ENCODE peak calls at places on chromosomes 1 and 21, in five cellular contexts. M, I, S, W and D are unnamed samples.

GRCh38 chr21:29372063-29372802 is 73.5 kb downstream of the BACH1 start:
- DNase-seq in M (peak; percentile 75), I (peak; percentile 67), S (peak; percentile 92), W (peak; percentile 87), D (peak; percentile 28)

GRCh38 chr1:33943978-33944377 is 80.1 kb downstream of the HMGB4 start:
- DNase-seq in I (no peak), S (no peak), W (peak; percentile 34), M (peak; percentile 95), D (no peak)

GRCh38 chr1:200154069-200154767 is 126.7 kb downstream of the NR5A2 start:
- DNase-seq in M (peak; percentile 15), S (no peak), I (no peak), W (no peak), D (no peak)

GRCh38 chr21:36769051-36769867 is 70.3 kb downstream of the SIM2 start:
- DNase-seq in I (no peak), S (no peak), W (no peak), M (peak; percentile 96), D (no peak)

GRCh38 chr1:61221642-61222041 is 139.3 kb downstream of the NFIA start:
- DNase-seq in S (no peak), W (no peak), M (peak; percentile 6), I (no peak), D (no peak)

GRCh38 chr1:203146042-203146369 is 18.5 kb downstream of the ADORA1 start:
- DNase-seq in M (no peak), W (no peak), S (peak; percentile 9), I (no peak), D (no peak)

GRCh38 chr1:186289943-186290560 is 85.0 kb downstream of the TPR start:
- DNase-seq in S (no peak), M (no peak), I (no peak), W (no peak), D (no peak)

GRCh38 chr1:164651378-164651951 is 92.5 kb downstream of the PBX1 start:
- DNase-seq in S (no peak), M (peak; percentile 78), W (no peak), I (peak; percentile 19), D (peak; percentile 92)

GRCh38 chr1:39795651-39796050 is 7.0 kb upstream of the BMP8B start:
- DNase-seq in S (no peak), M (no peak), W (no peak), I (no peak), D (no peak)

GRCh38 chr1:167720965-167721616 is 691 bp upstream of the MPZL1 start:
- DNase-seq in M (peak; percentile 63), S (no peak), W (peak; percentile 68), I (no peak), D (peak; percentile 51)

GRCh38 chr1:161998811-161999210 is 24.9 kb downstream of the OLFML2B start:
- DNase-seq in S (no peak), W (peak; percentile 47), M (peak; percentile 59), I (no peak), D (peak; percentile 33)

GRCh38 chr1:160214481-160215140 is 9.4 kb downstream of the PEA15 start:
- DNase-seq in I (no peak), M (no peak), W (no peak), S (no peak), D (no peak)

GRCh38 chr1:56374026-56374974 is 205.1 kb downstream of the PLPP3 start:
- DNase-seq in W (peak; percentile 54), S (no peak), M (peak; percentile 72), I (no peak), D (peak; percentile 69)

GRCh38 chr1:87902830-87903614 is 574.3 kb downstream of the LMO4 start:
- DNase-seq in S (no peak), W (peak; percentile 9), I (no peak), M (peak; percentile 22), D (no peak)

GRCh38 chr1:183106166-183106565 is 79.9 kb upstream of the LAMC2 start:
- DNase-seq in W (no peak), M (peak; percentile 68), S (no peak), I (no peak), D (no peak)

GRCh38 chr1:91619881-91620280 is 119.2 kb downstream of the CDC7 start:
- DNase-seq in S (no peak), I (no peak), W (no peak), M (no peak), D (no peak)

GRCh38 chr1:78176448-78176847 is 130.7 kb downstream of the GIPC2 start:
- DNase-seq in W (peak; percentile 90), S (no peak), M (peak; percentile 92), I (no peak), D (no peak)

GRCh38 chr1:205041998-205042910 is 758 bp upstream of the CNTN2 start:
- DNase-seq in S (no peak), I (no peak), M (no peak), W (no peak), D (no peak)
- TF ChIP-seq EZH2 in S (no peak), I (no peak), M (no peak), W (peak; percentile 59), D (no peak)

GRCh38 chr1:10399487-10399917 is 638 bp downstream of the PGD start:
- DNase-seq in M (peak; percentile 71), W (no peak), I (no peak), S (no peak), D (no peak)

GRCh38 chr1:10400013-10400412 is 1.1 kb downstream of the PGD start:
- DNase-seq in M (no peak), W (no peak), I (no peak), S (no peak), D (no peak)

GRCh38 chr1:10396870-10397269 is 2.0 kb upstream of the PGD start:
- DNase-seq in M (no peak), S (no peak), I (no peak), W (no peak), D (no peak)

GRCh38 chr1:10398278-10398733 is 558 bp upstream of the PGD start:
- DNase-seq in M (no peak), W (no peak), S (no peak), I (no peak), D (no peak)

GRCh38 chr1:10398734-10399486 is at the start of gene PGD:
- DNase-seq in W (peak; percentile 98), M (peak; percentile 98), S (peak; percentile 99), I (peak; percentile 92), D (peak; percentile 98)
- TF ChIP-seq EZH2 in W (no peak), M (no peak), S (no peak), I (no peak), D (no peak)

GRCh38 chr1:156860639-156861423 is at the start of gene NTRK1:
- DNase-seq in S (peak; percentile 77), W (peak; percentile 38), I (no peak), M (peak; percentile 30), D (peak; percentile 21)
- TF ChIP-seq EZH2 in S (peak; percentile 49), W (peak; percentile 64), I (no peak), M (peak; percentile 96), D (no peak)

GRCh38 chr1:204684551-204685235 is 845 bp downstream of the LRRN2 start:
- DNase-seq in W (peak; percentile 43), I (no peak), S (peak; percentile 60), M (peak; percentile 11), D (peak; percentile 35)
- TF ChIP-seq EZH2 in W (no peak), I (no peak), S (peak; percentile 1), M (no peak), D (no peak)

GRCh38 chr1:226938903-226939438 is 1.1 kb upstream of the COQ8A start:
- DNase-seq in I (no peak), S (no peak), W (peak; percentile 74), M (peak; percentile 50), D (peak; percentile 69)

GRCh38 chr1:226940029-226940805 is at the start of gene COQ8A:
- DNase-seq in S (peak; percentile 99), I (peak; percentile 98), W (peak; percentile 100), M (peak; percentile 99), D (peak; percentile 100)

GRCh38 chr1:226939439-226940028 is 560 bp upstream of the COQ8A start:
- DNase-seq in S (peak; percentile 78), W (peak; percentile 66), I (no peak), M (no peak), D (peak; percentile 44)

GRCh38 chr1:226942392-226942791 is 2.3 kb downstream of the COQ8A start:
- DNase-seq in M (no peak), W (no peak), S (no peak), I (no peak), D (no peak)

GRCh38 chr1:226940806-226941067 is 643 bp downstream of the COQ8A start:
- DNase-seq in M (no peak), I (no peak), W (no peak), S (no peak), D (no peak)
- TF ChIP-seq EZH2 in M (no peak), I (no peak), W (no peak), S (no peak), D (no peak)

GRCh38 chr1:201400257-201401230 is 1.4 kb upstream of the LAD1 start:
- DNase-seq in M (no peak), S (no peak), I (no peak), W (no peak), D (no peak)

GRCh38 chr1:201399018-201399351 is at the start of gene LAD1:
- DNase-seq in W (no peak), I (no peak), S (no peak), M (no peak), D (no peak)

GRCh38 chr1:201401700-201402099 is 2.6 kb upstream of the LAD1 start:
- DNase-seq in W (no peak), S (no peak), M (no peak), I (no peak), D (no peak)

GRCh38 chr1:201397675-201398074 is 1.4 kb downstream of the LAD1 start:
- DNase-seq in I (no peak), W (peak; percentile 92), M (no peak), S (no peak), D (peak; percentile 48)

DNA sequence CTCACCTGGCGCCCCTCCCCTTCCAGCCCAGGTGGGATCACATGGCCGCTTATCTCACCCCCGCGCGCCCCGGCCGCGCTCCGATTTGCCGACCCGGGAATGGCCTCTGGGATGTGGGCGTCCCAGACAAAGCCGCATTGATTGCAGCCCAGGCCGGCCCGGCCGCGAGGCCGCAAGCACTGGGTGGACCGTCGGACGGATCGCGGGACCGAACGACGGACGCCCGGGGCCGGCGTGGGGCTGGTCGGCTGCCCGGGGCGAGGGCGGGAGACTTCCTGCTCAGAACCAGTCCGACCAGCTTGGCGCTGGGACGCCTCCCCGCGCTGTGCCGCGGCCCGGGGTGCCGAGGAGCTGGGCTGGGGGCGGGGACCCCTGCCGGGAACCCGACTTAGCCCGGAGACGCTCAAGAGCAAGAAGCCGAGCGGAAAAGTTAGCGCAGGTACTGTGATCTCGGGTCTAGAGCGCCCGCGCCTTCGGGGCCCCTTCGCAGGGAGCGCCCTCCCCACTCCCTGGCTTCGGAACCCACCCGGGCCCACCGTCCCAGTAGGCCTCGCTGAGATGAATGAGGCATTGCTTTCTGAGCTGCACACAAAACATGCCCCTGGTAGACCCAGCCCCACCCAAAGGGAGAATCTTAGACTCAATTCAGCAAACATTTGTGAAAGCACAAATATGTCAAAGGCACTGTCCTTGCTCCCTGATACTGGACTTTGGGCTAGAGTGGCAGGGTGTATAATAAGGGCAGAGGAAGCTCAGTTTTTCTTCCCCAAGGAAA is 415 bp upstream of the LAD1 start:
- DNase-seq in S (peak; percentile 77), M (peak; percentile 19), W (peak; percentile 92), I (peak; percentile 40), D (peak; percentile 70)
- TF ChIP-seq EZH2 in S (no peak), M (peak; percentile 96), W (no peak), I (no peak), D (no peak)

DNA sequence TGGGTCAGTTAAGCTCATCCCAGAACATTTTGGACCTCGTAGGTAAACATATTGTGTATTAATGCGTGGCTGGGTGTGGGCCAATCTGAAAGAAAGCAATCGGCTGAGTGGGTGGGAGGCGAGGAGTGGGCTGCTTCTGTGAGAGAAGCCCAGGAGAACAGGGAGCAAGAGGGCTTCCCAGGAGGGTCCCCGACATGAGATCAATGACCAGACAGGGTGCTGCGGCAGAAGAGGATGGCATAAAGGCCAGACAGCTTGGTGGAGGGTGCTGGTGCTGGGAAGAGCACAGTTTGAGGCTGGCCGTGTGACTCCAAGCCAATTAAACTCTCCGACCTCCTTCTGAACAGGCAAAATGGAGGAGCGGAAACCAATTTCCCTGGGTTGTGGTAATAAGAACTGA is 63.1 kb downstream of the MEF2D start:
- DNase-seq in W (no peak), M (no peak), I (no peak), S (no peak), D (no peak)
- TF ChIP-seq EZH2 in W (no peak), M (peak; percentile 22), I (no peak), S (peak; percentile 16), D (no peak)